ENCODE peak calls at places on chromosomes 5 and 9, in six cellular contexts. I is hepatocyte, V is GM06990, Y is NB4, H is fibroblast of the aortic adventitia, Q is neural progenitor cell. M is an unnamed sample.

GRCh38 chr5:148858547-148858946 is 32.1 kb downstream of the ADRB2 start:
- DNase-seq in V (no peak), Y (no peak), Q (no peak), H (no peak), I (no peak), M (no peak)

GRCh38 chr5:60687927-60688720 is 11.8 kb downstream of the DEPDC1B start:
- DNase-seq in V (no peak), Y (peak), H (peak), I (peak), Q (peak), M (no peak)

GRCh38 chr5:110335361-110336046 is 391.0 kb downstream of the TMEM232 start:
- DNase-seq in I (no peak), V (no peak), Y (no peak), H (peak), Q (no peak), M (no peak)

GRCh38 chr5:180786398-180787005 is 16.1 kb downstream of the MGAT1 start:
- DNase-seq in I (no peak), Q (no peak), Y (no peak), H (no peak), V (no peak), M (no peak)

GRCh38 chr5:12313602-12314001 is 409.4 kb upstream of the CTNND2 start:
- DNase-seq in Q (no peak), H (no peak), V (no peak), I (no peak), Y (no peak), M (no peak)

GRCh38 chr5:111511174-111512025 is 935 bp downstream of the STARD4 start:
- DNase-seq in H (peak), I (peak), Y (no peak), V (no peak), Q (no peak), M (no peak)

GRCh38 chr5:125058185-125058826 is 311.9 kb upstream of the ZNF608 start:
- DNase-seq in Y (no peak), H (peak), V (no peak), I (peak), Q (peak), M (no peak)

GRCh38 chr5:177421046-177421798 is 5.3 kb upstream of the GRK6 start:
- DNase-seq in Y (no peak), I (no peak), Q (no peak), V (no peak), H (no peak), M (no peak)

GRCh38 chr9:128001411-128002298 is 20.9 kb upstream of the EEIG1 start:
- DNase-seq in Y (no peak), I (peak), Q (peak), V (no peak), H (peak), M (no peak)

GRCh38 chr9:133716564-133717112 is 21.5 kb downstream of the SARDH start:
- DNase-seq in Y (no peak), V (no peak), Q (no peak), H (peak), I (no peak), M (no peak)

GRCh38 chr5:146400206-146400605 is 46.9 kb upstream of the TCERG1 start:
- DNase-seq in I (no peak), V (no peak), Y (no peak), Q (no peak), H (no peak), M (no peak)

GRCh38 chr5:176400382-176401156 is 12.0 kb downstream of the HIGD2A start:
- DNase-seq in I (peak), H (no peak), V (no peak), Y (no peak), Q (no peak), M (no peak)

GRCh38 chr5:39740404-39740803 is 315.6 kb upstream of the DAB2 start:
- DNase-seq in Q (no peak), I (no peak), V (no peak), Y (no peak), H (no peak), M (no peak)

GRCh38 chr5:96952118-96952750 is 16.4 kb downstream of the LNPEP start:
- DNase-seq in Q (no peak), Y (no peak), H (peak), V (no peak), I (no peak), M (no peak)

GRCh38 chr5:79464695-79465332 is 49.1 kb downstream of the HOMER1 start:
- DNase-seq in Q (peak), H (peak), I (peak), Y (peak), V (no peak), M (no peak)

GRCh38 chr5:157464518-157465171 is 4.6 kb downstream of the NIPAL4 start:
- DNase-seq in H (peak), V (peak), Y (peak), Q (no peak), I (peak), M (peak)

GRCh38 chr5:137649228-137649890 is 86.5 kb downstream of the KLHL3 start:
- DNase-seq in I (peak), H (peak), V (no peak), Y (no peak), Q (no peak), M (peak)

GRCh38 chr5:135317286-135317685 is 81.7 kb downstream of the MACROH2A1 start:
- DNase-seq in I (no peak), Y (no peak), H (no peak), Q (no peak), V (no peak), M (no peak)

GRCh38 chr5:171562822-171563221 is 143.4 kb downstream of the FGF18 start:
- DNase-seq in V (no peak), I (no peak), H (no peak), Y (no peak), Q (no peak), M (no peak)

GRCh38 chr9:76586555-76587314 is 127.8 kb downstream of the GCNT1 start:
- DNase-seq in H (no peak), V (no peak), Q (no peak), I (peak), Y (no peak), M (no peak)

GRCh38 chr9:134895103-134895502 is 14.5 kb downstream of the FCN2 start:
- DNase-seq in H (peak), Q (no peak), I (no peak), Y (no peak), V (no peak), M (no peak)

GRCh38 chr5:91378683-91379601 is 4.2 kb downstream of the ARRDC3 start:
- DNase-seq in I (no peak), V (no peak), Q (no peak), Y (peak), H (peak), M (no peak)

GRCh38 chr5:89110916-89111646 is 228.1 kb upstream of the MEF2C start:
- DNase-seq in V (no peak), Q (no peak), Y (no peak), H (no peak), I (no peak), M (no peak)

GRCh38 chr9:106075568-106075967 is 381.2 kb downstream of the TMEM38B start:
- DNase-seq in I (no peak), V (no peak), Q (no peak), Y (no peak), H (no peak), M (no peak)

GRCh38 chr5:170836226-170836625 is 25.6 kb upstream of the RANBP17 start:
- DNase-seq in Y (no peak), H (no peak), V (no peak), Q (no peak), I (no peak), M (no peak)

GRCh38 chr5:34054330-34054729 is 11.3 kb upstream of the C1QTNF3 start:
- DNase-seq in V (no peak), I (no peak), H (no peak), Q (no peak), Y (no peak), M (no peak)

GRCh38 chr5:173094012-173094661 is 38.0 kb downstream of the CREBRF start:
- DNase-seq in Q (no peak), H (peak), V (no peak), Y (no peak), I (no peak), M (no peak)

GRCh38 chr9:138010861-138011260 is 133.3 kb downstream of the CACNA1B start:
- DNase-seq in H (no peak), Q (no peak), I (no peak), Y (no peak), V (no peak), M (peak)

GRCh38 chr5:73836607-73837006 is 210.6 kb downstream of the ARHGEF28 start:
- DNase-seq in H (no peak), V (no peak), Y (no peak), Q (no peak), I (no peak), M (no peak)

GRCh38 chr5:31097851-31098250 is 95.6 kb upstream of the CDH6 start:
- DNase-seq in Q (no peak), V (no peak), H (no peak), I (no peak), Y (no peak), M (no peak)

GRCh38 chr5:126004636-126005035 is 418.6 kb upstream of the GRAMD2B start:
- DNase-seq in Y (no peak), Q (no peak), H (peak), V (no peak), I (no peak), M (no peak)

GRCh38 chr5:129971684-129972083 is 67.4 kb downstream of the CHSY3 start:
- DNase-seq in V (no peak), Q (no peak), Y (no peak), H (peak), I (no peak), M (no peak)

GRCh38 chr5:107389130-107389553 is 281.6 kb downstream of the EFNA5 start:
- DNase-seq in H (peak), I (no peak), Y (peak), Q (no peak), V (peak), M (no peak)

GRCh38 chr9:110809038-110809595 is 140.5 kb downstream of the MUSK start:
- DNase-seq in I (no peak), Y (no peak), Q (no peak), V (no peak), H (no peak), M (no peak)

GRCh38 chr5:98880598-98880997 is 48.2 kb downstream of the CHD1 start:
- DNase-seq in V (no peak), Y (no peak), Q (no peak), I (no peak), H (no peak), M (no peak)

GRCh38 chr9:137365056-137365455 is 57.9 kb downstream of the EXD3 start:
- DNase-seq in V (no peak), Y (peak), I (no peak), H (no peak), Q (no peak), M (no peak)

GRCh38 chr9:17906841-17907779 is 328.2 kb downstream of the SH3GL2 start:
- DNase-seq in Q (peak), Y (no peak), H (no peak), I (peak), V (peak), M (no peak)
- H3K4me3 ChIP-seq in Q (peak), Y (no peak), H (no peak), I (peak), V (no peak), M (no peak)

DNA sequence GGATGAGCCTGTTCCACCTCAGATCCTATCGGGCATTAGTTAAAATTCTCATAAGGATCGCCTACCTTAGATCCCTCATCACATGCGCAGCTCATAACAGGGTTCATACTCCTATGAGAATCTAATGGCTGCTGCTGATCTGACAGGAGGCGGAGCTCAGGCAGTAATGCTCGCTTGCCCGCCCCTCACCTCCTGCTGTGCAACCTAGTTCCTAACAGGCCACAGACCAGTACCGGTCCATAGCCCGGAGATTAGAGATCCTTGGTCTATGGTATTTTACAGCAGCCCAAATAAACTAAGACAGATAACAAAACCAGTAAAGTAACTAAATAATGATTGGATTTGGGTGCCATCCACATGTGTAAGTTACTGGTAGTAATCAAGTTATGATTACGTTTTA is 17.5 kb downstream of the GOLPH3 start:
- DNase-seq in Q (peak), Y (no peak), V (no peak), I (no peak), H (no peak), M (no peak)
- H3K4me3 ChIP-seq in Q (no peak), Y (no peak), V (no peak), I (no peak), H (no peak), M (no peak)

GRCh38 chr9:114592356-114592755 is 4.8 kb downstream of the ATP6V1G1 start:
- DNase-seq in I (no peak), H (peak), Y (peak), V (no peak), Q (no peak), M (no peak)
- H3K4me3 ChIP-seq in I (no peak), H (no peak), Y (peak), V (no peak), Q (no peak), M (no peak)

DNA sequence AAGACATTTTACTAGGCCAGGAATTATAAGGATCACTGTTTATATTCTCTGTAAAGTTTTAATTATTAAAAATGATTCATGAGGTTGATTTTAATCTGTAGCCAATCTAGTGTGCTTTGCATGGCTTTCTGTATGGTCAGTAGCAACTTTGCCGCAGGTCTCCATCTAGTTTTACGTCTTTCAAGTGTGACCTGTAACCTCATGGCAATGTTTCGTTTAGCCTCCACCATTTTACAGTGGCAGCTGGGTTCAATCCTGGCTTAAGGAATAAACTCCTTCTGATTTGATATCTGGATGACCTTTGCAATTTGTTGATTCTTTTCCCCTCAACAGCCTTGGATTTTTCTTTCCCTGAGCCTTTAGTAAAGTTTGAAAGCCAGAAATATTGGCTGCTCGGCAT is 434.5 kb upstream of the CDH9 start:
- DNase-seq in H (no peak), Q (peak), Y (no peak), V (no peak), I (no peak), M (no peak)
- H3K4me3 ChIP-seq in H (no peak), Q (peak), Y (no peak), V (peak), I (peak), M (no peak)